ENCODE peak calls at places on chromosome 7, in six cellular contexts. X is H9, A is iPS-NIHi11, J is heart right ventricle, Y is AG08396, Q is SJSA1. B is an unnamed sample.

GRCh38 chr7:107070710-107071109 is 26.2 kb downstream of the PRKAR2B start:
- DNase-seq in X (no peak), A (no peak), J (no peak), Y (no peak), Q (no peak), B (no peak)

GRCh38 chr7:125396466-125397151 is 467.0 kb upstream of the POT1 start:
- DNase-seq in X (no peak), A (no peak), J (no peak), Y (no peak), Q (no peak), B (no peak)

GRCh38 chr7:75943864-75944263 is 28.9 kb downstream of the POR start:
- DNase-seq in X (no peak), A (no peak), J (no peak), Y (no peak), Q (no peak), B (no peak)

GRCh38 chr7:135204271-135204872 is 7.0 kb downstream of the WDR91 start:
- DNase-seq in X (no peak), A (no peak), J (no peak), Y (peak), Q (peak), B (no peak)

GRCh38 chr7:18257711-18258110 is 230.1 kb upstream of the PRPS1L1 start:
- DNase-seq in X (no peak), A (no peak), J (no peak), Y (peak), Q (no peak), B (no peak)

GRCh38 chr7:114715907-114716306 is 206.0 kb upstream of the MDFIC start:
- DNase-seq in X (no peak), A (no peak), J (no peak), Y (no peak), Q (no peak), B (no peak)

GRCh38 chr7:118858651-118859149 is 634.2 kb downstream of the ANKRD7 start:
- DNase-seq in X (peak), A (no peak), J (no peak), Y (no peak), Q (no peak), B (no peak)

GRCh38 chr7:63925626-63926460 is 72.8 kb upstream of the ZNF722 start:
- DNase-seq in X (no peak), A (no peak), J (peak), Y (peak), Q (no peak), B (no peak)

GRCh38 chr7:47404005-47404404 is 177.9 kb downstream of the TNS3 start:
- DNase-seq in X (no peak), A (no peak), J (no peak), Y (no peak), Q (no peak), B (no peak)

GRCh38 chr7:47534322-47535032 is 47.4 kb downstream of the TNS3 start:
- DNase-seq in X (no peak), A (peak), J (no peak), Y (no peak), Q (no peak), B (peak)

GRCh38 chr7:13189712-13190111 is 502.3 kb downstream of the ARL4A start:
- DNase-seq in X (no peak), A (no peak), J (no peak), Y (no peak), Q (no peak), B (no peak)

GRCh38 chr7:112892263-112892662 is 102.1 kb upstream of the TMEM168 start:
- DNase-seq in X (no peak), A (no peak), J (no peak), Y (no peak), Q (no peak), B (no peak)

GRCh38 chr7:75649462-75649861 is 89.3 kb downstream of the HIP1 start:
- DNase-seq in X (no peak), A (no peak), J (peak), Y (no peak), Q (no peak), B (no peak)

GRCh38 chr7:52154382-52154781 is 837.8 kb upstream of the COBL start:
- DNase-seq in X (no peak), A (no peak), J (no peak), Y (no peak), Q (no peak), B (no peak)

GRCh38 chr7:155587486-155587885 is 41.1 kb upstream of the CNPY1 start:
- DNase-seq in X (no peak), A (no peak), J (no peak), Y (no peak), Q (no peak), B (no peak)

GRCh38 chr7:29879609-29880008 is 73.3 kb downstream of the WIPF3 start:
- DNase-seq in X (no peak), A (no peak), J (peak), Y (peak), Q (no peak), B (no peak)

GRCh38 chr7:129908181-129908580 is 44.6 kb downstream of the UBE2H start:
- DNase-seq in X (no peak), A (no peak), J (no peak), Y (no peak), Q (no peak), B (no peak)

GRCh38 chr7:116242177-116242576 is 31.8 kb downstream of the TES start:
- DNase-seq in X (no peak), A (no peak), J (no peak), Y (no peak), Q (no peak), B (no peak)

GRCh38 chr7:88328787-88329186 is 22.1 kb upstream of the STEAP4 start:
- DNase-seq in X (no peak), A (no peak), J (no peak), Y (no peak), Q (no peak), B (no peak)

GRCh38 chr7:2100278-2101205 is 132.2 kb downstream of the MAD1L1 start:
- DNase-seq in X (no peak), A (no peak), J (no peak), Y (no peak), Q (no peak), B (no peak)

GRCh38 chr7:140238778-140239652 is 62.2 kb upstream of the KDM7A start:
- DNase-seq in X (no peak), A (peak), J (no peak), Y (no peak), Q (no peak), B (no peak)

GRCh38 chr7:98774893-98775292 is 94.9 kb downstream of the TMEM130 start:
- DNase-seq in X (no peak), A (no peak), J (no peak), Y (no peak), Q (no peak), B (no peak)

GRCh38 chr7:30752979-30753378 is 1.0 kb downstream of the INMT start:
- DNase-seq in X (no peak), A (no peak), J (peak), Y (peak), Q (no peak), B (no peak)

GRCh38 chr7:102117743-102118142 is 168.9 kb upstream of the SH2B2 start:
- DNase-seq in X (no peak), A (no peak), J (no peak), Y (peak), Q (peak), B (no peak)

GRCh38 chr7:32670105-32670504 is 174.8 kb downstream of the AVL9 start:
- DNase-seq in X (no peak), A (peak), J (no peak), Y (no peak), Q (peak), B (peak)

GRCh38 chr7:158887594-158887993 is 31.2 kb downstream of the DYNC2I1 start:
- DNase-seq in X (no peak), A (no peak), J (no peak), Y (no peak), Q (no peak), B (no peak)

GRCh38 chr7:38541440-38541839 is 89.7 kb downstream of the AMPH start:
- DNase-seq in X (no peak), A (no peak), J (no peak), Y (no peak), Q (no peak), B (no peak)

GRCh38 chr7:74525140-74525539 is 71.4 kb downstream of the GTF2IRD1 start:
- DNase-seq in X (no peak), A (no peak), J (no peak), Y (no peak), Q (no peak), B (no peak)

GRCh38 chr7:41328544-41328943 is 374.3 kb downstream of the INHBA start:
- DNase-seq in X (no peak), A (no peak), J (no peak), Y (no peak), Q (no peak), B (no peak)

GRCh38 chr7:108875139-108875538 is 305.5 kb downstream of the DNAJB9 start:
- DNase-seq in X (peak), A (peak), J (no peak), Y (no peak), Q (no peak), B (no peak)

GRCh38 chr7:155962968-155963300 is 150.7 kb upstream of the SHH start:
- DNase-seq in X (peak), A (no peak), J (no peak), Y (no peak), Q (no peak), B (no peak)

GRCh38 chr7:84508569-84508968 is 314.0 kb upstream of the SEMA3A start:
- DNase-seq in X (no peak), A (no peak), J (no peak), Y (no peak), Q (no peak), B (no peak)

GRCh38 chr7:44387427-44387826 is 62.0 kb upstream of the CAMK2B start:
- DNase-seq in X (peak), A (no peak), J (no peak), Y (no peak), Q (no peak), B (no peak)

GRCh38 chr7:149799397-149800168 is 26.2 kb upstream of the ZNF467 start:
- DNase-seq in X (peak), A (peak), J (no peak), Y (no peak), Q (no peak), B (peak)

GRCh38 chr7:46003896-46004875 is 83.1 kb upstream of the IGFBP3 start:
- DNase-seq in X (no peak), A (no peak), J (no peak), Y (peak), Q (no peak), B (no peak)